ENCODE peak calls at places on chromosomes 3 and 15, in six cellular contexts. S is Peyer's patch, Y is transverse colon, C is H54, J is GM12892, Q is IMR-90. H is an unnamed sample.

GRCh38 chr3:8518138-8518537 is 16.5 kb downstream of the LMCD1 start:
- DNase-seq in Q (peak; percentile 82), S (no peak), Y (no peak), C (no peak), J (no peak), H (no peak)

GRCh38 chr3:170040283-170040907 is 2.6 kb downstream of the GPR160 start:
- DNase-seq in J (no peak), C (no peak), S (no peak), Y (no peak), Q (no peak), H (no peak)

GRCh38 chr3:170907519-170908234 is 760 bp downstream of the EIF5A2 start:
- DNase-seq in S (no peak), Y (no peak), Q (peak; percentile 11), J (no peak), C (no peak), H (peak; percentile 54)

GRCh38 chr3:125357032-125357658 is 18.0 kb downstream of the ZNF148 start:
- DNase-seq in Y (peak; percentile 26), S (peak; percentile 57), J (peak; percentile 58), Q (peak; percentile 36), C (no peak), H (peak; percentile 67)

GRCh38 chr3:187198490-187198889 is 1.2 kb downstream of the RTP1 start:
- DNase-seq in Q (no peak), Y (no peak), J (no peak), S (no peak), C (no peak), H (no peak)

GRCh38 chr3:28846948-28847527 is 433.8 kb upstream of the RBMS3 start:
- DNase-seq in Q (no peak), C (no peak), S (no peak), Y (no peak), J (no peak), H (no peak)

GRCh38 chr15:42102646-42103235 is 8.4 kb upstream of the PLA2G4D start:
- DNase-seq in Y (no peak), C (peak; percentile 55), S (no peak), Q (peak; percentile 49), J (no peak), H (no peak)

GRCh38 chr15:41377978-41378377 is 24.3 kb downstream of the NDUFAF1 start:
- DNase-seq in S (no peak), J (no peak), Y (no peak), Q (no peak), C (peak; percentile 22), H (no peak)

GRCh38 chr3:106036706-106037105 is 167.9 kb upstream of the CBLB start:
- DNase-seq in S (no peak), Y (no peak), C (no peak), Q (no peak), J (no peak), H (no peak)

GRCh38 chr3:134039161-134039862 is 9.6 kb upstream of the SLCO2A1 start:
- DNase-seq in Y (peak; percentile 85), Q (no peak), C (peak; percentile 38), S (peak; percentile 88), J (no peak), H (no peak)

GRCh38 chr3:36695769-36696137 is 68.6 kb downstream of the DCLK3 start:
- DNase-seq in J (no peak), S (no peak), Y (no peak), C (no peak), Q (peak; percentile 91), H (peak; percentile 56)

DNA sequence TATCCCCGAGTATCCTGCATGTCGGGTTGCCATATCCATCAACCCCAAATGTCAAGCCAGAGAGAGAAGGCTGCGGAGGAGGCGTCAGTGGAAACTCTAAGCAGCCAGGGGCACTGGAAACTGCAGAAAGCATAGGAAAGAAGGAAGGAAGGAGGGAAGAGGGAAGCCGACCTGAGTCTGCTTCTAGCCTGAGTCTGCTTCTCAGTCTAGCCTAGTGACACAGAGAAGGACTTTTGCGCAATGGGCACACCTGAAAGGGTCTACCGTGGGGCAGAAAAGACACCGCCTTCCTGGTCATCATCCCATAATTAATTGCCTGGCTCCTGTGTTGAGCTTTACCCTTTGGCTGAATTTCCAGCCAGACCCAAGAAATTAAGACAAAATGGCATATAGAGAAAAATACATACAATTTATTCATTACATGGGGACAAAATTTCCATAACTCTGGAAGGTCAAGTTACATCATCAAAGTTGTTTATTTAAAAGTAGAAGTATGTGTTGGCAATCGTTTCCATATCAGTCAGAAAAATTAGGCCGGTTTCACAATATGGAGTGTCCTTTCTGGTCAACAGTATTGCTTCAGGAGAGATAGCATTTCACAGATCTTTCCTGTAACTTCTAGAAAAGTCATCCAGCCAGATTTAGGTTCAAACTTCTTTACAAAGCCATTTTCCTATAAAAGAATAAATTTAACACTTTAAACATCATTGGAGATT is 10.3 kb downstream of the BCL2A1 start:
- DNase-seq in Q (peak; percentile 28), S (no peak), C (no peak), Y (no peak), J (no peak), H (no peak)
- TF ChIP-seq POLR2A in Q (no peak), S (no peak), C (no peak), Y (no peak), J (no peak), H (no peak)

GRCh38 chr3:88678747-88679146 is 428.7 kb upstream of the EPHA3 start:
- DNase-seq in J (no peak), Y (no peak), S (no peak), C (no peak), Q (no peak), H (no peak)
- TF ChIP-seq POLR2A in J (no peak), Y (no peak), S (no peak), C (no peak), Q (no peak), H (no peak)

DNA sequence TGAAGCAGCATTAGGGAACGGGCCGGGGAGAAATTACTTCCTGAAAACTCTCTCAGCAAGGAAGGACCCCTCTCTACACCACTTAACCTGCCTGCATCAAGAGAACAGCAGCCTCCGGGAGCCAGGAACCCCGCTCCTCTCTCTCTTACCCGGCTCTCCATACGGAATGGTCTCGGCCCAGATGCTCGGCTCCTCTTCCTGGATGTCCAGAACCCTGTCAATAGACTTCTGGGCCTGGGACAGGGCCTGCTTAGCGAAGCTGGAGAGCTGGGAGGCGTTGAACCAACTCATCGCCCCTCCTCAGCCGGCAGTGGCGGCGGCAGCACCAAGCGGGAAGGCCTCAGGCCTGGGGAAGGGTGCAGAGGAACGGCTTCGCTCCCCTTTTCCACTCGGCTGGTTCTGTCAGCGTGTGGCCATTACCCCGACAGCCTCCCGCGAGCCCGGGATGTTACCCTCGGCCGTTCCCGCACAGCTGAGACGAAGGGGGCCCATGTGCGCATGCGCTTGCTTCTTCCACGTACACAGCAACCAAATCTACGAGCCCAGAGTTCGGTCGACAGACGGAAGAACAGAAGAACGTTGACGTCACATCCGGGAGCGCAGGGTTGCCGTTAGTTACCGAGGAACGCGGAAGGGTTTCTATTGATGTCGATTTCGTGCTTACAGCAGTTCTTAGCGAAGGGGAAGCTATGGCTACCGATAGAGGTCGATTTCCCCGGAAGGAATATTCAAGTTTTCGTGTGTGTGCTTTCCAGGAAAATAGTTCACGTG is at the start of gene TMF1:
- DNase-seq in C (peak; percentile 82), J (peak; percentile 64), S (peak; percentile 97), Q (peak; percentile 99), Y (peak; percentile 98), H (no peak)
- TF ChIP-seq POLR2A in C (peak; percentile 89), J (peak; percentile 49), S (peak; percentile 73), Q (peak; percentile 90), Y (peak; percentile 91), H (peak; percentile 93)

DNA sequence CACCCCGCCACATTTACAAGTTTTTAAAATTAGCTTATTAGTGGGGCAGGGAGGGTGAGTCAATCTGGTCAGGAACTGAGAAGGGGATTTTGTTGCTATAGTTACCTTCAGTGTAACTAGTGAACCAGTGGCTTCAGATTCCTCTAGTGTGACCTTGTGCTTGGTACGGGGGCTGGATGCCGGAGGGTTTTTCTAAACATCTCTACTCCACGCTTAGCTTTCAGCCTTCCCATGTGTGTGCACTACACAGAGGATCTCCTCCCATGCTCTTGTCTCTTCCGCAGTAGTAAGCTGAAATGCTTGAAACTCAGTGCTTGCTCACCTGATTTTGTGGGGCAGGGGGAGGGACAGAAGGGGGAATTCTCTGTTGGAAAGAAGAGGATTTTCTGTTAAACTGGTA is 67.9 kb upstream of the AKAP13 start:
- DNase-seq in J (no peak), S (no peak), Q (peak; percentile 85), C (no peak), Y (no peak), H (no peak)
- TF ChIP-seq POLR2A in J (peak; percentile 68), S (no peak), Q (no peak), C (no peak), Y (no peak), H (no peak)

DNA sequence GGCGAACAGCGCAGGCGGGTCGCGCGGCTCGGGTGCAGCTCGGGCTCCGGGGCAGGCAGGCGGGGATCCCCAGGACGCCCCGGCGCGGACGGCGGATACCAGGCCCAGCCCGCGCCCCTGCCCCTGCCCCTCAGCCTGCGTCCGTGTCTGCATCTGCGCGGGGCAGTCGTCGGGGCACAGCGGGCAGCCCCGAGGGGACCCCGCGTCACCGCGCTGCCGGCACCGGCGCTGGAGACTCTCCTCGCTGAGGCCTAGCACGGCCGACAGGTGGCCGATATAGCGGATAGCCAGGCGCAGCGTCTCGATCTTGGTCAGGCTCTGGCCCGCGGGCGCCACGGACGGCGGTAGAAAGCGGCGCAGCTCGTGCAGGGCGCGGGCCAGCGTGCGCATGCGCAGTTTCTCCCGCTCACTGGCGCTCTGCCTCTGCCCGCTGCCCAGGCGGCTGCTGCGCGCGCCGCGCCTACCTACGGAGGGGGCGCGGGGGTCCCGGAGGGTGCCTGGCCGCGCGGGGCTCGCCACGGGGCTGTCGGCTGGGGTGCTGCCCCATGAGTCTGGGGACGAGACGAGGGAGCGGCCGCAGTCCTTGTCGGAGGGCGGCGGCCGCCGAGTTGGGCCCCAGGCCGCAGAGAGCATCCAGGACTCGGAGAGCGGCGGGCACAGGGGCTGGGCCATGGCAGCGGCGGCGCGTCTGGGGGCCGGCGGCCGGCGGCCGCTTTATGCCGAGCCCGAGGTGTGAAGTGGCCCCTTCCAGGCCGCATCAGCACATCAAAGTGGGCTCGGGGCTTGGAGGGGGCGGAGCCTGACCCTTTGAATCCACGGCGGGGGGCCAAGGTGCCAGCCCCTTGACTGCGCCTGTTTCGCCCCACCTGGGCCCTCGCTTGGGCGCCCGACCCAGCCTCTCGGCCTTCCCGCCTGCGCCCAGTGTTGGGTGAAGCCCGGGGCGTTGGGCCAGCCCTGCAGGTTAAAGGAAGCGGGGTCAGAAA is at the start of gene MESP1:
- DNase-seq in S (peak; percentile 94), Y (peak; percentile 95), C (peak; percentile 87), J (peak; percentile 95), Q (peak; percentile 87), H (peak; percentile 96)
- TF ChIP-seq POLR2A in S (peak; percentile 39), Y (peak; percentile 50), C (peak; percentile 75), J (peak; percentile 60), Q (no peak), H (peak; percentile 56)

DNA sequence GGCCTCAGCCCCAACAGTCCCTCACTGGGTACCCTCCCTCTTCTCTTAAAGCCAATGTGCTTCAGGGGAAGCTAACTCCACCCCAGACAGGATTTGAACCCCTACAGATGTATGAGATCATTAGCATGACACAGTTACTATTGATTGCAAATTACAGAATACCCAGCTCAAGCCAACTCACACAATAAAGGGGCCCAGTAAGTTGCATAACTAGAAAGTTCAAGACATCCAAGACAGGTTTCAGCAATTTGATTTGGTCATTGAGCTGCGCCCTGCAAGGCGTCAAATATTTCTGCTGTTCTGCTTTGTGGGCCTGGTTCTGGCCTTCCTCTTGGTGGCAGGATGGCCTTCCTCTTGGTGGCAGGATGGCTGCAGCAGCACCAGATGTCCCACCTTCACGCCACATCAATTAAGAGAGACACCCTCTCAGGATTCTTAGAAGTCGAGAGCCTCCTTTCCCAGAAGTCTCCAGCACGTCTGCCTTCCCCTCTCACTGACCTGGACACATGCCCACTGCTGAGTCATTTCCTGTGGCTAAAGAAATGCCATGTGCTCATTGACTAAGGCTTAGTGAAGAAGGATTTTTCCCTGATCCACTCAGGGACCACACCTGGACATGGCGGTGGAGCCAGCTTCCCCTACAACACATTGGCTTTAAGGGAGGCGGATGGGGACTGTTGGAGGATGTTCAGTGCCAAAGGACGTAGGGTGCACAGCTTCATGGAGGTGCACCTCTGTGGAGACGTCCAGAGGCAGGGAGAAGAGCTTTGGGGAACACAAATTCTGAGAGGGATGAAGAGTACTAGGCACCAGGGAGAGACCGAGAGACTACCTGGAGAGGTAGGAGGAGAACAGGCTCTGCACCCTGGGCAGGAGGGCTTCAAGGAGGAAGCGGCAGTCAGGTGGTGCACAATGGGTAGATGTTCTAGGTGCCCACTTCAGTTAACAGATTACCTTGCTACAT is 49.1 kb downstream of the DNASE1L3 start:
- DNase-seq in C (peak; percentile 82), J (no peak), Q (peak; percentile 98), Y (peak; percentile 69), S (no peak), H (peak; percentile 73)
- TF ChIP-seq POLR2A in C (no peak), J (no peak), Q (no peak), Y (no peak), S (no peak), H (no peak)